ENCODE peak calls at places on chromosomes 4 and X, in nine cellular contexts. One of them, this sample, is unnamed.

GRCh38 chr4:123419885-123420743 is 23.5 kb downstream of the SPRY1 start:
- DNase-seq in AG09309: no peak
- DNase-seq in D341Med: peak; percentile 74
- DNase-seq in stimulated activated effector memory CD8-positive, alpha-beta T cell treated with anti-CD3 and anti-CD28 coated beads, Interleukin-12 subunit alpha, Interleukin-12 subunit beta, amount 100 ng/mL, for 72 hours: no peak
- DNase-seq in ureter: no peak
- DNase-seq in germinal center: no peak
- DNase-seq in effector memory CD8-positive, alpha-beta T cell: no peak
- DNase-seq in AG09319: no peak
- DNase-seq in AG20443: no peak
- DNase-seq in this sample: peak; percentile 44

GRCh38 chr4:153274967-153275366 is 69.5 kb upstream of the MND1 start:
- DNase-seq in AG09309: no peak
- DNase-seq in D341Med: no peak
- DNase-seq in stimulated activated effector memory CD8-positive, alpha-beta T cell treated with anti-CD3 and anti-CD28 coated beads, Interleukin-12 subunit alpha, Interleukin-12 subunit beta, amount 100 ng/mL, for 72 hours: no peak
- DNase-seq in ureter: no peak
- DNase-seq in germinal center: no peak
- DNase-seq in effector memory CD8-positive, alpha-beta T cell: no peak
- DNase-seq in AG09319: no peak
- DNase-seq in AG20443: no peak
- DNase-seq in this sample: no peak

GRCh38 chr4:23945521-23946017 is 55.7 kb upstream of the PPARGC1A start:
- DNase-seq in AG09309: peak; percentile 13
- DNase-seq in D341Med: no peak
- DNase-seq in stimulated activated effector memory CD8-positive, alpha-beta T cell treated with anti-CD3 and anti-CD28 coated beads, Interleukin-12 subunit alpha, Interleukin-12 subunit beta, amount 100 ng/mL, for 72 hours: no peak
- DNase-seq in ureter: peak; percentile 76
- DNase-seq in germinal center: no peak
- DNase-seq in effector memory CD8-positive, alpha-beta T cell: no peak
- DNase-seq in AG09319: no peak
- DNase-seq in AG20443: peak; percentile 79
- DNase-seq in this sample: no peak

GRCh38 chrX:144006811-144007210 is 122.9 kb downstream of the UBE2NL start:
- DNase-seq in AG09309: peak; percentile 2
- DNase-seq in D341Med: no peak
- DNase-seq in stimulated activated effector memory CD8-positive, alpha-beta T cell treated with anti-CD3 and anti-CD28 coated beads, Interleukin-12 subunit alpha, Interleukin-12 subunit beta, amount 100 ng/mL, for 72 hours: no peak
- DNase-seq in ureter: no peak
- DNase-seq in germinal center: no peak
- DNase-seq in effector memory CD8-positive, alpha-beta T cell: no peak
- DNase-seq in AG09319: no peak
- DNase-seq in AG20443: peak; percentile 2
- DNase-seq in this sample: no peak

GRCh38 chr4:151537726-151538125 is 128.8 kb downstream of the FHIP1A start:
- DNase-seq in AG09309: no peak
- DNase-seq in D341Med: no peak
- DNase-seq in stimulated activated effector memory CD8-positive, alpha-beta T cell treated with anti-CD3 and anti-CD28 coated beads, Interleukin-12 subunit alpha, Interleukin-12 subunit beta, amount 100 ng/mL, for 72 hours: no peak
- DNase-seq in ureter: no peak
- DNase-seq in germinal center: no peak
- DNase-seq in effector memory CD8-positive, alpha-beta T cell: no peak
- DNase-seq in AG09319: no peak
- DNase-seq in AG20443: no peak
- DNase-seq in this sample: no peak

GRCh38 chr4:154491731-154492249 is at the start of gene DCHS2:
- DNase-seq in AG09309: no peak
- DNase-seq in D341Med: peak; percentile 58
- DNase-seq in stimulated activated effector memory CD8-positive, alpha-beta T cell treated with anti-CD3 and anti-CD28 coated beads, Interleukin-12 subunit alpha, Interleukin-12 subunit beta, amount 100 ng/mL, for 72 hours: no peak
- DNase-seq in ureter: no peak
- DNase-seq in germinal center: peak; percentile 8
- DNase-seq in effector memory CD8-positive, alpha-beta T cell: no peak
- DNase-seq in AG09319: no peak
- DNase-seq in AG20443: peak; percentile 21
- DNase-seq in this sample: peak; percentile 13

GRCh38 chrX:45011131-45011530 is 138.1 kb downstream of the KDM6A start:
- DNase-seq in AG09309: peak; percentile 18
- DNase-seq in D341Med: no peak
- DNase-seq in stimulated activated effector memory CD8-positive, alpha-beta T cell treated with anti-CD3 and anti-CD28 coated beads, Interleukin-12 subunit alpha, Interleukin-12 subunit beta, amount 100 ng/mL, for 72 hours: no peak
- DNase-seq in ureter: no peak
- DNase-seq in germinal center: no peak
- DNase-seq in effector memory CD8-positive, alpha-beta T cell: no peak
- DNase-seq in AG09319: no peak
- DNase-seq in AG20443: peak; percentile 29
- DNase-seq in this sample: no peak

GRCh38 chr4:187668683-187669082 is 326.9 kb upstream of the ZFP42 start:
- DNase-seq in AG09309: peak; percentile 23
- DNase-seq in D341Med: no peak
- DNase-seq in stimulated activated effector memory CD8-positive, alpha-beta T cell treated with anti-CD3 and anti-CD28 coated beads, Interleukin-12 subunit alpha, Interleukin-12 subunit beta, amount 100 ng/mL, for 72 hours: no peak
- DNase-seq in ureter: no peak
- DNase-seq in germinal center: no peak
- DNase-seq in effector memory CD8-positive, alpha-beta T cell: no peak
- DNase-seq in AG09319: no peak
- DNase-seq in AG20443: peak; percentile 25
- DNase-seq in this sample: no peak

GRCh38 chr4:110959041-110959643 is 336.3 kb upstream of the PITX2 start:
- DNase-seq in AG09309: no peak
- DNase-seq in D341Med: no peak
- DNase-seq in stimulated activated effector memory CD8-positive, alpha-beta T cell treated with anti-CD3 and anti-CD28 coated beads, Interleukin-12 subunit alpha, Interleukin-12 subunit beta, amount 100 ng/mL, for 72 hours: no peak
- DNase-seq in ureter: no peak
- DNase-seq in germinal center: no peak
- DNase-seq in effector memory CD8-positive, alpha-beta T cell: no peak
- DNase-seq in AG09319: no peak
- DNase-seq in AG20443: no peak
- DNase-seq in this sample: no peak

GRCh38 chr4:98510757-98511517 is 147.5 kb downstream of the TSPAN5 start:
- DNase-seq in AG09309: peak; percentile 93
- DNase-seq in D341Med: no peak
- DNase-seq in stimulated activated effector memory CD8-positive, alpha-beta T cell treated with anti-CD3 and anti-CD28 coated beads, Interleukin-12 subunit alpha, Interleukin-12 subunit beta, amount 100 ng/mL, for 72 hours: no peak
- DNase-seq in ureter: no peak
- DNase-seq in germinal center: no peak
- DNase-seq in effector memory CD8-positive, alpha-beta T cell: no peak
- DNase-seq in AG09319: peak; percentile 90
- DNase-seq in AG20443: peak; percentile 66
- DNase-seq in this sample: no peak

GRCh38 chrX:148928803-148929202 is 428.4 kb downstream of the AFF2 start:
- DNase-seq in AG09309: no peak
- DNase-seq in D341Med: no peak
- DNase-seq in stimulated activated effector memory CD8-positive, alpha-beta T cell treated with anti-CD3 and anti-CD28 coated beads, Interleukin-12 subunit alpha, Interleukin-12 subunit beta, amount 100 ng/mL, for 72 hours: no peak
- DNase-seq in ureter: no peak
- DNase-seq in germinal center: no peak
- DNase-seq in effector memory CD8-positive, alpha-beta T cell: no peak
- DNase-seq in AG09319: no peak
- DNase-seq in AG20443: peak; percentile 49
- DNase-seq in this sample: no peak

GRCh38 chr4:128862608-128863313 is 53.3 kb downstream of the JADE1 start:
- DNase-seq in AG09309: no peak
- DNase-seq in D341Med: peak; percentile 45
- DNase-seq in stimulated activated effector memory CD8-positive, alpha-beta T cell treated with anti-CD3 and anti-CD28 coated beads, Interleukin-12 subunit alpha, Interleukin-12 subunit beta, amount 100 ng/mL, for 72 hours: peak; percentile 9
- DNase-seq in ureter: no peak
- DNase-seq in germinal center: peak; percentile 11
- DNase-seq in effector memory CD8-positive, alpha-beta T cell: peak; percentile 25
- DNase-seq in AG09319: no peak
- DNase-seq in AG20443: no peak
- DNase-seq in this sample: no peak

GRCh38 chr4:40608628-40609027 is 21.0 kb downstream of the RBM47 start:
- DNase-seq in AG09309: peak; percentile 20
- DNase-seq in D341Med: no peak
- DNase-seq in stimulated activated effector memory CD8-positive, alpha-beta T cell treated with anti-CD3 and anti-CD28 coated beads, Interleukin-12 subunit alpha, Interleukin-12 subunit beta, amount 100 ng/mL, for 72 hours: no peak
- DNase-seq in ureter: no peak
- DNase-seq in germinal center: no peak
- DNase-seq in effector memory CD8-positive, alpha-beta T cell: no peak
- DNase-seq in AG09319: peak; percentile 81
- DNase-seq in AG20443: peak; percentile 42
- DNase-seq in this sample: no peak

GRCh38 chrX:136115124-136115908 is 32.0 kb upstream of the FHL1 start:
- DNase-seq in AG09309: no peak
- DNase-seq in D341Med: no peak
- DNase-seq in stimulated activated effector memory CD8-positive, alpha-beta T cell treated with anti-CD3 and anti-CD28 coated beads, Interleukin-12 subunit alpha, Interleukin-12 subunit beta, amount 100 ng/mL, for 72 hours: no peak
- DNase-seq in ureter: no peak
- DNase-seq in germinal center: no peak
- DNase-seq in effector memory CD8-positive, alpha-beta T cell: no peak
- DNase-seq in AG09319: no peak
- DNase-seq in AG20443: peak; percentile 34
- DNase-seq in this sample: no peak